ENCODE peak calls at places on chromosomes 2 and 18, in five cellular contexts. J, K, M, A and O are unnamed samples.
A peak's percentile ranks its signal among the peaks of the same experiment; 100 is the strongest.

GRCh38 chr2:43344911-43345373 is 118.5 kb upstream of the ZFP36L2 start:
- DNase-seq in J (no peak), K (no peak), M (no peak), A (no peak), O (no peak)

GRCh38 chr18:49031511-49032188 is 80.9 kb upstream of the SMAD7 start:
- DNase-seq in J (peak; percentile 45), K (no peak), M (no peak), A (no peak), O (no peak)

GRCh38 chr2:128450211-128451015 is 131.7 kb upstream of the HS6ST1 start:
- DNase-seq in J (no peak), K (no peak), M (no peak), A (no peak), O (peak; percentile 41)

GRCh38 chr18:58768293-58768974 is 96.2 kb upstream of the ZNF532 start:
- DNase-seq in J (peak; percentile 79), K (peak; percentile 78), M (peak; percentile 73), A (peak; percentile 48), O (peak; percentile 79)

GRCh38 chr2:230758566-230759480 is 46.2 kb downstream of the CAB39 start:
- DNase-seq in J (no peak), K (no peak), M (no peak), A (peak; percentile 92), O (no peak)

GRCh38 chr2:132837764-132838163 is 167.8 kb upstream of the LYPD1 start:
- DNase-seq in J (no peak), K (no peak), M (no peak), A (no peak), O (no peak)

GRCh38 chr2:200300650-200301314 is 5.7 kb upstream of the SPATS2L start:
- DNase-seq in J (no peak), K (peak; percentile 17), M (peak; percentile 25), A (peak; percentile 74), O (no peak)

GRCh38 chr2:694174-694573 is 17.0 kb upstream of the TMEM18 start:
- DNase-seq in J (no peak), K (no peak), M (no peak), A (peak; percentile 23), O (no peak)

GRCh38 chr2:30034052-30034775 is 112.6 kb upstream of the YPEL5 start:
- DNase-seq in J (no peak), K (no peak), M (no peak), A (no peak), O (no peak)

GRCh38 chr2:241863021-241863954 is 4.6 kb upstream of the PDCD1 start:
- DNase-seq in J (peak; percentile 75), K (no peak), M (peak; percentile 8), A (no peak), O (no peak)

GRCh38 chr2:214604861-214605260 is 194.0 kb downstream of the VWC2L start:
- DNase-seq in J (no peak), K (no peak), M (no peak), A (peak; percentile 59), O (no peak)

GRCh38 chr2:188979730-188980123 is 5.6 kb downstream of the COL3A1 start:
- DNase-seq in J (no peak), K (no peak), M (no peak), A (no peak), O (no peak)

GRCh38 chr2:213161759-213162514 is 10.5 kb upstream of the IKZF2 start:
- DNase-seq in J (no peak), K (no peak), M (no peak), A (peak; percentile 69), O (no peak)

GRCh38 chr2:135822855-135823254 is 14.1 kb downstream of the LCT start:
- DNase-seq in J (no peak), K (no peak), M (no peak), A (no peak), O (no peak)

GRCh38 chr2:221896505-221897151 is 324.5 kb upstream of the EPHA4 start:
- DNase-seq in J (no peak), K (peak; percentile 19), M (peak; percentile 30), A (peak; percentile 85), O (peak; percentile 20)

GRCh38 chr2:68287580-68288441 is 31.9 kb downstream of the CNRIP1 start:
- DNase-seq in J (no peak), K (no peak), M (peak; percentile 25), A (peak; percentile 67), O (peak; percentile 26)

GRCh38 chr18:44824884-44825283 is 144.2 kb downstream of the SETBP1 start:
- DNase-seq in J (no peak), K (no peak), M (no peak), A (no peak), O (no peak)

GRCh38 chr2:138269726-138270125 is 231.8 kb upstream of the SPOPL start:
- DNase-seq in J (no peak), K (no peak), M (no peak), A (no peak), O (no peak)

GRCh38 chr18:515838-516237 is 15.3 kb upstream of the COLEC12 start:
- DNase-seq in J (no peak), K (no peak), M (no peak), A (no peak), O (no peak)

GRCh38 chr2:225889452-225889851 is 489.9 kb downstream of the NYAP2 start:
- DNase-seq in J (no peak), K (peak; percentile 33), M (no peak), A (peak; percentile 86), O (peak; percentile 49)

GRCh38 chr2:104425850-104426581 is 427.9 kb upstream of the POU3F3 start:
- DNase-seq in J (no peak), K (no peak), M (no peak), A (no peak), O (no peak)

GRCh38 chr18:7025194-7025593 is 92.4 kb downstream of the LAMA1 start:
- DNase-seq in J (no peak), K (no peak), M (no peak), A (no peak), O (no peak)

GRCh38 chr2:151439127-151439526 is 29.4 kb downstream of the RIF1 start:
- DNase-seq in J (no peak), K (no peak), M (no peak), A (no peak), O (no peak)

GRCh38 chr18:47735041-47735440 is 195.4 kb downstream of the SMAD2 start:
- DNase-seq in J (no peak), K (no peak), M (no peak), A (no peak), O (no peak)

GRCh38 chr18:23135679-23136325 is 517 bp downstream of the CABLES1 start:
- DNase-seq in J (peak; percentile 24), K (peak; percentile 43), M (peak; percentile 45), A (no peak), O (peak; percentile 37)

GRCh38 chr2:46923011-46923669 is 7.5 kb upstream of the MCFD2 start:
- DNase-seq in J (no peak), K (no peak), M (no peak), A (no peak), O (no peak)

GRCh38 chr18:9174302-9174701 is 37.7 kb downstream of the ANKRD12 start:
- DNase-seq in J (no peak), K (no peak), M (no peak), A (no peak), O (no peak)

GRCh38 chr18:58861353-58861752 is 3.3 kb upstream of the ZNF532 start:
- DNase-seq in J (no peak), K (no peak), M (no peak), A (no peak), O (no peak)

GRCh38 chr2:237258146-237258545 is 155.8 kb downstream of the COL6A3 start:
- DNase-seq in J (no peak), K (no peak), M (no peak), A (peak; percentile 37), O (no peak)

GRCh38 chr2:241603686-241604085 is 33.3 kb downstream of the THAP4 start:
- DNase-seq in J (no peak), K (no peak), M (no peak), A (no peak), O (no peak)

GRCh38 chr2:239127513-239127912 is 273.3 kb downstream of the HDAC4 start:
- DNase-seq in J (no peak), K (no peak), M (no peak), A (no peak), O (no peak)

GRCh38 chr18:39772155-39772919 is 2182.7 kb upstream of the PIK3C3 start:
- DNase-seq in J (no peak), K (no peak), M (no peak), A (peak; percentile 49), O (no peak)